ENCODE peak calls at places on chromosomes 3 and 15, in six cellular contexts. One of them, this sample, is unnamed.

GRCh38 chr3:192889694-192890093 is 28.0 kb downstream of the MB21D2 start:
- DNase-seq in H9: no peak
- DNase-seq in neuronal stem cell: no peak
- DNase-seq in trophoblast cell: no peak
- DNase-seq in mesenchymal stem cell: no peak
- DNase-seq in H1: no peak
- DNase-seq in this sample: no peak

GRCh38 chr3:67087788-67088187 is 89.7 kb downstream of the KBTBD8 start:
- DNase-seq in trophoblast cell: no peak
- DNase-seq in H9: no peak
- DNase-seq in H1: no peak
- DNase-seq in neuronal stem cell: no peak
- DNase-seq in mesenchymal stem cell: no peak
- DNase-seq in this sample: no peak

GRCh38 chr3:108127301-108127988 is 36.6 kb upstream of the CD47 start:
- DNase-seq in H1: no peak
- DNase-seq in H9: no peak
- DNase-seq in trophoblast cell: peak
- DNase-seq in mesenchymal stem cell: no peak
- DNase-seq in neuronal stem cell: no peak
- DNase-seq in this sample: no peak

GRCh38 chr3:43378066-43378935 is 92.0 kb downstream of the SNRK start:
- DNase-seq in H1: no peak
- DNase-seq in trophoblast cell: peak
- DNase-seq in H9: peak
- DNase-seq in neuronal stem cell: no peak
- DNase-seq in mesenchymal stem cell: peak
- DNase-seq in this sample: peak

GRCh38 chr3:117995795-117996194 is 1038.9 kb downstream of the IGSF11 start:
- DNase-seq in H1: no peak
- DNase-seq in trophoblast cell: no peak
- DNase-seq in mesenchymal stem cell: no peak
- DNase-seq in neuronal stem cell: no peak
- DNase-seq in H9: no peak
- DNase-seq in this sample: peak

GRCh38 chr3:114668099-114668498 is 374.3 kb downstream of the TIGIT start:
- DNase-seq in neuronal stem cell: no peak
- DNase-seq in H1: no peak
- DNase-seq in mesenchymal stem cell: peak
- DNase-seq in trophoblast cell: no peak
- DNase-seq in H9: no peak
- DNase-seq in this sample: no peak

GRCh38 chr15:100928632-100929280 is 9.6 kb downstream of the LRRK1 start:
- DNase-seq in H1: no peak
- DNase-seq in neuronal stem cell: no peak
- DNase-seq in mesenchymal stem cell: no peak
- DNase-seq in H9: no peak
- DNase-seq in trophoblast cell: peak
- DNase-seq in this sample: no peak

GRCh38 chr3:32176989-32177701 is 61.3 kb upstream of the CMTM8 start:
- DNase-seq in trophoblast cell: peak
- DNase-seq in neuronal stem cell: peak
- DNase-seq in H1: peak
- DNase-seq in mesenchymal stem cell: peak
- DNase-seq in H9: peak
- DNase-seq in this sample: peak

GRCh38 chr3:34005886-34006285 is 207.5 kb downstream of the PDCD6IP start:
- DNase-seq in neuronal stem cell: no peak
- DNase-seq in H1: no peak
- DNase-seq in mesenchymal stem cell: peak
- DNase-seq in trophoblast cell: peak
- DNase-seq in H9: no peak
- DNase-seq in this sample: peak

GRCh38 chr3:186880392-186880791 is 37.9 kb downstream of the ADIPOQ start:
- DNase-seq in H1: no peak
- DNase-seq in mesenchymal stem cell: no peak
- DNase-seq in trophoblast cell: no peak
- DNase-seq in H9: no peak
- DNase-seq in neuronal stem cell: no peak
- DNase-seq in this sample: no peak

GRCh38 chr15:64503640-64504039 is 43.3 kb downstream of the ZNF609 start:
- DNase-seq in neuronal stem cell: no peak
- DNase-seq in H1: no peak
- DNase-seq in trophoblast cell: no peak
- DNase-seq in mesenchymal stem cell: peak
- DNase-seq in H9: no peak
- DNase-seq in this sample: no peak

GRCh38 chr15:92527197-92527596 is 128.4 kb downstream of the FAM174B start:
- DNase-seq in trophoblast cell: no peak
- DNase-seq in mesenchymal stem cell: no peak
- DNase-seq in H1: no peak
- DNase-seq in H9: no peak
- DNase-seq in neuronal stem cell: no peak
- DNase-seq in this sample: no peak

GRCh38 chr15:38750816-38751215 is 186.2 kb upstream of the RASGRP1 start:
- DNase-seq in mesenchymal stem cell: no peak
- DNase-seq in neuronal stem cell: no peak
- DNase-seq in H9: no peak
- DNase-seq in H1: no peak
- DNase-seq in trophoblast cell: no peak
- DNase-seq in this sample: no peak

GRCh38 chr3:5187920-5188418 is 462 bp downstream of the EDEM1 start:
- DNase-seq in H9: peak
- DNase-seq in mesenchymal stem cell: peak
- DNase-seq in neuronal stem cell: no peak
- DNase-seq in trophoblast cell: peak
- DNase-seq in H1: no peak
- DNase-seq in this sample: peak

GRCh38 chr3:101611023-101611422 is 37.0 kb downstream of the PCNP start:
- DNase-seq in mesenchymal stem cell: no peak
- DNase-seq in H1: no peak
- DNase-seq in trophoblast cell: no peak
- DNase-seq in neuronal stem cell: no peak
- DNase-seq in H9: no peak
- DNase-seq in this sample: no peak
- H3K14ac ChIP-seq in mesenchymal stem cell: no peak
- H3K14ac ChIP-seq in H1: no peak
- H3K14ac ChIP-seq in trophoblast cell: no peak
- H3K14ac ChIP-seq in neuronal stem cell: no peak
- H3K14ac ChIP-seq in H9: no peak
- H3K14ac ChIP-seq in this sample: no peak

DNA sequence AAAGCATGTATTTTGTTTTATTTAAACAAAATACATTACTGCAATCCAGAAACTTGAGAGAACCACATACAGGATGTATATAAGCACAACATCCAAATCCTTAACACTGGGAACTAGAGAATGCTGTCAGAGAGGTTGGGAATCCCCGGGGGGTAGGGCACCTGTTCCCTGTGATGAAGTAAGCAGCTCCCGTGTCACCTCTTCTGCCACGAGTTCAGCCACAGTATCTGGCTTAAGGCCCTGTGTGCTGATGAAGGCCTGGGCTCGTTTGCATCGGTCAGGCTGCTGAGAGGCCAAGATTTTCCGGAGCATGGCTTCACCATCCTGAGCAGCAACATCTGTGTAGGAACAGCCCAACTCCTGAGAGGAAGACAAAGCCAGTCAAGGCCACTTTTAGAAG is 36.4 kb downstream of the EIF3J start:
- DNase-seq in H9: no peak
- DNase-seq in H1: no peak
- DNase-seq in neuronal stem cell: no peak
- DNase-seq in mesenchymal stem cell: no peak
- DNase-seq in trophoblast cell: no peak
- DNase-seq in this sample: peak
- H3K14ac ChIP-seq in H9: no peak
- H3K14ac ChIP-seq in H1: no peak
- H3K14ac ChIP-seq in neuronal stem cell: no peak
- H3K14ac ChIP-seq in mesenchymal stem cell: no peak
- H3K14ac ChIP-seq in trophoblast cell: no peak
- H3K14ac ChIP-seq in this sample: no peak

GRCh38 chr3:55654123-55654787 is 167.1 kb upstream of the WNT5A start:
- DNase-seq in trophoblast cell: no peak
- DNase-seq in H1: no peak
- DNase-seq in mesenchymal stem cell: no peak
- DNase-seq in H9: no peak
- DNase-seq in neuronal stem cell: no peak
- DNase-seq in this sample: no peak
- H3K14ac ChIP-seq in trophoblast cell: no peak
- H3K14ac ChIP-seq in H1: no peak
- H3K14ac ChIP-seq in mesenchymal stem cell: no peak
- H3K14ac ChIP-seq in H9: no peak
- H3K14ac ChIP-seq in neuronal stem cell: no peak
- H3K14ac ChIP-seq in this sample: peak

GRCh38 chr3:87026246-87026645 is 35.3 kb upstream of the VGLL3 start:
- DNase-seq in mesenchymal stem cell: no peak
- DNase-seq in H9: no peak
- DNase-seq in neuronal stem cell: no peak
- DNase-seq in H1: no peak
- DNase-seq in trophoblast cell: peak
- DNase-seq in this sample: no peak
- H3K14ac ChIP-seq in mesenchymal stem cell: no peak
- H3K14ac ChIP-seq in H9: no peak
- H3K14ac ChIP-seq in neuronal stem cell: no peak
- H3K14ac ChIP-seq in H1: no peak
- H3K14ac ChIP-seq in trophoblast cell: no peak
- H3K14ac ChIP-seq in this sample: no peak

DNA sequence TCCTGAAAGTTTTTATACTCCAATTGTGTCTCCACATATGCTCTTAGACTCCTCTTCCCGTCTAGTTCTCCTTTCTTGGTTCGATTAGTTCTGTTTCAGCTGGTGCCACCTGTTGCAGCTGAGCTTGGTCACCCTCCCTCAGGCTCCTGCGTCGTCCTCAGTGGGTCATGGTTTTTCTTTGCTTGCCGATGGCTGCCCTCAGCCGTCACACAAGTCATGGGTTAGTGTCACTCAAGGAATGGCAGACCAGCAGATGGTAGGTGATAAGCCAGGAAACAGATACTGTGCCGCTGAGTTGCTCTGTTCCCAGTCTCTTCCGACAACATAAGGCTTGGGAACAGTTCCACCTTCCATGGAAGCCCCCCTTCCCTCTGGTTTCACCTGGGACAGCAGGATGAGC is 109.9 kb downstream of the IGF1R start:
- DNase-seq in mesenchymal stem cell: no peak
- DNase-seq in neuronal stem cell: no peak
- DNase-seq in H1: no peak
- DNase-seq in trophoblast cell: peak
- DNase-seq in H9: no peak
- DNase-seq in this sample: no peak
- H3K14ac ChIP-seq in mesenchymal stem cell: no peak
- H3K14ac ChIP-seq in neuronal stem cell: no peak
- H3K14ac ChIP-seq in H1: no peak
- H3K14ac ChIP-seq in trophoblast cell: no peak
- H3K14ac ChIP-seq in H9: no peak
- H3K14ac ChIP-seq in this sample: no peak

GRCh38 chr3:123015596-123015995 is 12.0 kb downstream of the SEMA5B start:
- DNase-seq in H9: no peak
- DNase-seq in H1: no peak
- DNase-seq in neuronal stem cell: no peak
- DNase-seq in trophoblast cell: peak
- DNase-seq in mesenchymal stem cell: no peak
- DNase-seq in this sample: no peak
- H3K14ac ChIP-seq in H9: no peak
- H3K14ac ChIP-seq in H1: no peak
- H3K14ac ChIP-seq in neuronal stem cell: no peak
- H3K14ac ChIP-seq in trophoblast cell: no peak
- H3K14ac ChIP-seq in mesenchymal stem cell: no peak
- H3K14ac ChIP-seq in this sample: no peak

GRCh38 chr3:146227486-146227885 is 23.4 kb downstream of the PLSCR4 start:
- DNase-seq in H9: no peak
- DNase-seq in mesenchymal stem cell: peak
- DNase-seq in trophoblast cell: no peak
- DNase-seq in H1: no peak
- DNase-seq in neuronal stem cell: no peak
- DNase-seq in this sample: no peak
- H3K14ac ChIP-seq in H9: no peak
- H3K14ac ChIP-seq in mesenchymal stem cell: no peak
- H3K14ac ChIP-seq in trophoblast cell: no peak
- H3K14ac ChIP-seq in H1: no peak
- H3K14ac ChIP-seq in neuronal stem cell: no peak
- H3K14ac ChIP-seq in this sample: no peak

GRCh38 chr15:29050870-29051269 is 165.1 kb downstream of the APBA2 start:
- DNase-seq in trophoblast cell: peak
- DNase-seq in mesenchymal stem cell: peak
- DNase-seq in neuronal stem cell: no peak
- DNase-seq in H9: no peak
- DNase-seq in H1: no peak
- DNase-seq in this sample: peak
- H3K14ac ChIP-seq in trophoblast cell: no peak
- H3K14ac ChIP-seq in mesenchymal stem cell: no peak
- H3K14ac ChIP-seq in neuronal stem cell: no peak
- H3K14ac ChIP-seq in H9: no peak
- H3K14ac ChIP-seq in H1: no peak
- H3K14ac ChIP-seq in this sample: peak

DNA sequence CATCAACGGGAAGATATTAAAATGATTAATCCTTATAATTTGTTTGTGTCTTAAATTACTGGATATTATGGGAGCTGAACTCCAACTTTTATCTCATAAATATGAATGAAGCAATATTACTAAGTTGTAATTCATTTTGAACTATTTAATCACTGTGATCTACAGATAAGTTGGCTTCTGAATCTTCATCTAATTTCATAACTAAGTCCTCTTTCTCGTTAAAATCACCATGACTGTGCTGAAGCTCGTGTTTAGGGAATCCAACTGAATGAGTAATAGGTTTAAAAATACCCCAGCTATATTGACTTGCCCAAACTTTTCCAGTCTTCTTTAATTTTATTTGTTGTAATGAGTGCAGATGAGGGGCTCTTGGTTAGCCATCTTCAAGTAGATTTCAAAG is 14.1 kb downstream of the MDFIC2 start:
- DNase-seq in H1: no peak
- DNase-seq in neuronal stem cell: no peak
- DNase-seq in trophoblast cell: peak
- DNase-seq in H9: no peak
- DNase-seq in mesenchymal stem cell: no peak
- DNase-seq in this sample: peak
- H3K14ac ChIP-seq in H1: no peak
- H3K14ac ChIP-seq in neuronal stem cell: no peak
- H3K14ac ChIP-seq in trophoblast cell: no peak
- H3K14ac ChIP-seq in H9: no peak
- H3K14ac ChIP-seq in mesenchymal stem cell: no peak
- H3K14ac ChIP-seq in this sample: no peak